ENCODE peak calls at places on chromosomes 11 and 22, in five cellular contexts. U, Y, L, M and Z are unnamed samples.
A peak's percentile ranks its signal among the peaks of the same experiment; 100 is the strongest.

GRCh38 chr11:112822478-112823274 is 138.5 kb upstream of the NCAM1 start:
- DNase-seq in M (no peak), U (no peak), L (no peak), Y (no peak), Z (no peak)

GRCh38 chr11:19409307-19409706 is 168.6 kb upstream of the E2F8 start:
- DNase-seq in Y (no peak), U (no peak), L (no peak), M (no peak), Z (no peak)

GRCh38 chr11:45926536-45927331 is 4.3 kb downstream of the LARGE2 start:
- DNase-seq in M (no peak), U (no peak), Y (no peak), L (peak; percentile 61), Z (no peak)

GRCh38 chr11:77191823-77192495 is 63.9 kb downstream of the MYO7A start:
- DNase-seq in Y (peak; percentile 4), M (no peak), U (peak; percentile 55), L (peak; percentile 86), Z (peak; percentile 9)

GRCh38 chr11:17257200-17257599 is 19.3 kb upstream of the NUCB2 start:
- DNase-seq in M (no peak), L (no peak), Y (no peak), U (no peak), Z (no peak)

GRCh38 chr22:36790648-36791047 is 14.7 kb upstream of the IFT27 start:
- DNase-seq in U (no peak), L (no peak), Y (no peak), M (no peak), Z (no peak)

GRCh38 chr11:74570266-74571061 is 21.9 kb upstream of the POLD3 start:
- DNase-seq in U (no peak), Y (no peak), M (no peak), L (no peak), Z (no peak)

GRCh38 chr11:9692696-9693095 is 28.8 kb downstream of the SWAP70 start:
- DNase-seq in M (no peak), L (no peak), U (no peak), Y (no peak), Z (no peak)

GRCh38 chr11:68002943-68003845 is 703 bp downstream of the UNC93B1 start:
- DNase-seq in Y (peak; percentile 49), M (peak; percentile 51), L (peak; percentile 88), U (no peak), Z (peak; percentile 40)

GRCh38 chr22:41217553-41218157 is 12.5 kb downstream of the L3MBTL2 start:
- DNase-seq in U (peak; percentile 9), Y (no peak), M (no peak), L (peak; percentile 82), Z (no peak)

GRCh38 chr11:66691311-66691980 is 13.8 kb upstream of the RBM4B start:
- DNase-seq in Y (no peak), U (no peak), M (no peak), L (peak; percentile 52), Z (no peak)

GRCh38 chr11:118238947-118239346 is 13.2 kb downstream of the MPZL3 start:
- DNase-seq in L (no peak), U (no peak), M (no peak), Y (no peak), Z (no peak)

GRCh38 chr22:20927940-20928572 is 10.8 kb downstream of the CRKL start:
- DNase-seq in Y (no peak), U (no peak), M (no peak), L (no peak), Z (no peak)